ENCODE peak calls at places on chromosomes 6 and 20, in four cellular contexts. V, J, P and F are unnamed samples.

GRCh38 chr6:111844921-111845320 is 28.3 kb downstream of the FYN start:
- DNase-seq in V (no peak), J (no peak), P (peak; percentile 39), F (peak; percentile 65)

GRCh38 chr6:4564746-4565145 is 211.5 kb upstream of the CDYL start:
- DNase-seq in V (no peak), J (no peak), P (no peak), F (no peak)

GRCh38 chr6:6851059-6851658 is 256.6 kb upstream of the RREB1 start:
- DNase-seq in V (peak; percentile 56), J (peak; percentile 78), P (peak; percentile 97), F (peak; percentile 97)

GRCh38 chr6:170221052-170221752 is 69.7 kb downstream of the DLL1 start:
- DNase-seq in V (no peak), J (no peak), P (no peak), F (no peak)

GRCh38 chr20:13068336-13068735 is 59.6 kb downstream of the SPTLC3 start:
- DNase-seq in V (no peak), J (peak; percentile 66), P (no peak), F (no peak)

GRCh38 chr20:13915244-13915643 is 75.2 kb downstream of the SEL1L2 start:
- DNase-seq in V (no peak), J (no peak), P (no peak), F (no peak)

GRCh38 chr6:16547586-16547985 is 213.7 kb downstream of the ATXN1 start:
- DNase-seq in V (no peak), J (no peak), P (no peak), F (no peak)

GRCh38 chr6:12113190-12113578 is 101.1 kb downstream of the HIVEP1 start:
- DNase-seq in V (no peak), J (no peak), P (peak; percentile 94), F (peak; percentile 90)

GRCh38 chr6:94468830-94469229 is 1049.5 kb upstream of the EPHA7 start:
- DNase-seq in V (no peak), J (no peak), P (no peak), F (no peak)

GRCh38 chr6:33896391-33897192 is 92.8 kb upstream of the MLN start:
- DNase-seq in V (no peak), J (no peak), P (peak; percentile 17), F (peak; percentile 7)